ENCODE peak calls at places on chromosomes 12 and 14, in ten cellular contexts. M is cardiac fibroblast, J is thyroid gland, V is fibroblast of pulmonary artery, P is lower leg skin, Y is heart left ventricle, R is GM23338, L is esophagus squamous epithelium, F is glutamatergic neuron, I is fibroblast of lung. O is an unnamed sample.

GRCh38 chr12:103742349-103742784 is 98.7 kb downstream of the NT5DC3 start:
- DNase-seq in M (peak; percentile 32), J (peak; percentile 14), V (peak; percentile 15), P (peak; percentile 16), Y (peak; percentile 28), R (peak; percentile 3), L (no peak), F (no peak), I (peak; percentile 10), O (no peak)

GRCh38 chr12:18899678-18900317 is 161.9 kb downstream of the CAPZA3 start:
- DNase-seq in M (peak; percentile 56), J (no peak), V (peak; percentile 48), P (no peak), Y (no peak), R (no peak), L (no peak), F (no peak), I (no peak), O (no peak)

GRCh38 chr12:132147423-132148367 is 3.4 kb downstream of the NOC4L start:
- DNase-seq in M (no peak), J (no peak), V (no peak), P (no peak), Y (no peak), R (no peak), L (no peak), F (no peak), I (no peak), O (no peak)

GRCh38 chr14:99971087-99971928 is 93.9 kb upstream of the EVL start:
- DNase-seq in M (peak; percentile 89), J (peak; percentile 80), V (peak; percentile 83), P (no peak), Y (peak; percentile 83), R (peak; percentile 95), L (no peak), F (peak; percentile 91), I (peak; percentile 77), O (peak; percentile 83)

GRCh38 chr14:84670801-84671200 is 859.1 kb upstream of the FLRT2 start:
- DNase-seq in M (no peak), J (no peak), V (peak; percentile 2), P (no peak), Y (no peak), R (no peak), L (no peak), F (no peak), I (no peak), O (no peak)

GRCh38 chr12:56634837-56635538 is 4.9 kb upstream of the BAZ2A start:
- DNase-seq in M (peak; percentile 83), J (peak; percentile 86), V (peak; percentile 86), P (peak; percentile 77), Y (peak; percentile 78), R (peak; percentile 88), L (no peak), F (peak; percentile 71), I (peak; percentile 83), O (peak; percentile 60)

GRCh38 chr12:62435337-62436163 is 31.1 kb upstream of the MON2 start:
- DNase-seq in M (peak; percentile 80), J (peak; percentile 59), V (peak; percentile 73), P (peak; percentile 28), Y (peak; percentile 47), R (peak; percentile 90), L (no peak), F (peak; percentile 52), I (peak; percentile 74), O (peak; percentile 64)

GRCh38 chr12:53726946-53727309 is 324 bp downstream of the CALCOCO1 start:
- DNase-seq in M (peak; percentile 47), J (no peak), V (peak; percentile 44), P (no peak), Y (no peak), R (peak; percentile 55), L (no peak), F (no peak), I (peak; percentile 40), O (no peak)

GRCh38 chr14:101072070-101072469 is 168.5 kb upstream of the RTL1 start:
- DNase-seq in M (no peak), J (no peak), V (no peak), P (no peak), Y (no peak), R (no peak), L (no peak), F (no peak), I (no peak), O (peak; percentile 19)

GRCh38 chr14:43949410-43949809 is 557.7 kb downstream of the FSCB start:
- DNase-seq in M (no peak), J (no peak), V (no peak), P (no peak), Y (no peak), R (peak; percentile 71), L (no peak), F (no peak), I (no peak), O (no peak)

GRCh38 chr12:127888948-127889347 is 378.0 kb upstream of the TMEM132C start:
- DNase-seq in M (no peak), J (no peak), V (no peak), P (peak; percentile 29), Y (peak; percentile 26), R (no peak), L (no peak), F (no peak), I (no peak), O (no peak)

DNA sequence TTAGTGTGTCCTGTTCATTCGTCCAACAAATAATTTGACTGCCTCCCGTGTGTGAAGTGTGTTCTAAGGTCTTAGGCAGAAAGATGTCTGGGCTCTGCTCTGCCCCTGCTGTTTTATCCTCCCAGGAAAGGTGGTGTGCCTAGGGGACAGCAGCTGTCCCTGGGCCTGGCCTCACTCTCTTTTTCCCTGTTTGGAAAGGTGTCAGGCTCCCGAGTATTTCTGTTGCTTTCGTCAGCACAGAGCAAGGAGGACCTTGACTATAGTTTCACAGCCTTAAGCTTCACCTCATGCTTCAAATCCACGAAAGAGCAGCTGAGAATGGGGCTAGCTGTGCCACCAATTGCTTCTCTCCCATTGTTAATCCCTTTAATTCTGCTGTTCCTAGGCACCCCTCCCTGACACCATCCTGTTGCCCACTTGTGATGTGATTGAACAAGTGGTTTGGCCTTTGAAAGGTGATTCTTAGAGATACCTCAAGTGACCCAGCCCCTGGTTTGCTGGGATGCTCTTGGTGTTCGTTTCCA is 54.2 kb downstream of the TGFB3 start:
- DNase-seq in M (no peak), J (no peak), V (no peak), P (no peak), Y (no peak), R (no peak), L (no peak), F (no peak), I (no peak), O (no peak)
- TF ChIP-seq CTCF in M (no peak), J (no peak), V (no peak), P (no peak), Y (no peak), R (no peak), L (no peak), F (no peak), I (no peak), O (no peak)

DNA sequence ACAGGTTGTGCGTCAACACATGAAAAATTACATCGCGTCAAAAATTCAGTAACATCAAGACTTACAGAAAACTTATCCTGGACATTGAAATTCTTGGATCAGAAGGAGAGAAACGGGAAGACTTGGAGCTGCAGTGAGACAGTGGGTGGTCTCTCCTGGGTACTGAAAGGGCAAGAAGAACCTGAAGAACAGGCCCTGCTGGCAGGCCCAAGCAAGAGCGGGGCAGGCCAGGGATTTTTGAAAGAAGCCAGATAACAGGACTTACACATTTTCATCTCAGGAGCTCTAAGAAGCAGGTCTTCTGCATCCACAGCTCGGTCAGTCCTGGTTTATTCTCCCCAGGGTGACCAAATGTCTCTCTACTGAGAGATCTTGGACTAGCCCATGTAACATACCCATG is 466.5 kb upstream of the SOX5 start:
- DNase-seq in M (no peak), J (no peak), V (no peak), P (no peak), Y (no peak), R (peak; percentile 26), L (no peak), F (no peak), I (no peak), O (no peak)
- TF ChIP-seq CTCF in M (no peak), J (no peak), V (no peak), P (no peak), Y (no peak), R (no peak), L (no peak), F (no peak), I (no peak), O (no peak)

GRCh38 chr12:7016958-7017571 is 1.2 kb downstream of the LPCAT3 start:
- DNase-seq in M (no peak), J (no peak), V (no peak), P (no peak), Y (no peak), R (no peak), L (no peak), F (no peak), I (no peak), O (no peak)

GRCh38 chr12:7017870-7018349 is 366 bp downstream of the LPCAT3 start:
- DNase-seq in M (no peak), J (no peak), V (no peak), P (no peak), Y (no peak), R (no peak), L (no peak), F (peak; percentile 81), I (no peak), O (no peak)

GRCh38 chr12:7021956-7022355 is 3.7 kb upstream of the LPCAT3 start:
- DNase-seq in M (no peak), J (no peak), V (no peak), P (no peak), Y (no peak), R (no peak), L (no peak), F (no peak), I (peak; percentile 34), O (no peak)

GRCh38 chr12:7018350-7019042 is at the start of gene LPCAT3:
- DNase-seq in M (peak; percentile 97), J (peak; percentile 99), V (peak; percentile 94), P (peak; percentile 96), Y (peak; percentile 99), R (peak; percentile 98), L (peak; percentile 92), F (peak; percentile 99), I (peak; percentile 92), O (peak; percentile 97)

GRCh38 chr12:7019043-7019569 is 830 bp upstream of the LPCAT3 start:
- DNase-seq in M (no peak), J (no peak), V (no peak), P (no peak), Y (no peak), R (peak; percentile 23), L (no peak), F (no peak), I (no peak), O (no peak)
- TF ChIP-seq CTCF in M (no peak), J (no peak), V (no peak), P (no peak), Y (no peak), R (no peak), L (no peak), F (peak; percentile 24), I (no peak), O (no peak)

DNA sequence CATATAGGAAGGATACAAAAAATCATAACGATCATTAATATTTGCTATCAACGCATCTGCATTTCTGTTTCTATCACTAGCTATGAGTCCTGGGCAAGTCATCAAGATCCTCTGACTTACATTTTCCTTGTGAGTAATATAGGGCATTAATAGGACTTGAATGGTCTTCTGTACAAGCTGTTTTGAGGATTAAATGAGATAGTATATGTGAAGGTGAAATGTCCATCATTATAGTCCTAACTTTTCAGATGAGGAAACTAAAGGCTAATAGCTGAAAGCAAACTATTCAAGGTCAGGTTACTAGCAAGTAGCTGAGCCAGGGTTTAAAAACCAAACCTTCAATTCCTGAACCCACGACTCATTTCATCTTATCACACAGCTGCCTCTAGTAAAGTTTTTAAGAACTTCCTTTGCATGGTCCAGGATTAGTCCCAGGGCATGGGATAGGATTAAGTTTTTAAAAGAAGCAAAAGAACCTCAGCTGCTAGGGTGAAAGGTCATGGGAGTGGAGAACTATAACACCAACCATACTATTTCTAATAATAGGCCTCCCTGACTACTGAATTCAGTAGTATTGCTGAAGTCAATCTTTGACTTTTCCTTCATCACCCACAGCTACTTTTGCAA is 101.4 kb upstream of the ADAMTS20 start:
- DNase-seq in M (no peak), J (no peak), V (no peak), P (no peak), Y (no peak), R (no peak), L (no peak), F (no peak), I (no peak), O (no peak)
- TF ChIP-seq CTCF in M (no peak), J (no peak), V (no peak), P (no peak), Y (no peak), R (no peak), L (no peak), F (no peak), I (no peak), O (no peak)